ENCODE peak calls at places on chromosomes 6 and 20, in ten cellular contexts. H is activated naive CD4-positive, alpha-beta T cell; M is glutamatergic neuron; G is skeletal muscle cell; D is choroid plexus epithelial cell; O is NCI-H774; A is adrenal gland; K is cardiac muscle cell; T is stimulated activated CD8-positive, alpha-beta memory T cell treated with anti-CD3 and anti-CD28 coated beads, Interleukin-7, amount 100 ng/mL, for 48 hours; J is left ventricle myocardium superior. L is an unnamed sample.

GRCh38 chr6:158559895-158560786 is at the start of gene TMEM181:
- DNase-seq in T (peak), J (peak), D (peak), A (peak), K (peak), G (peak), M (peak), H (peak), O (peak), L (peak)

GRCh38 chr6:132805548-132805947 is 7.1 kb upstream of the SLC18B1 start:
- DNase-seq in D (no peak), T (no peak), A (no peak), J (no peak), K (no peak), H (no peak), O (no peak), M (no peak), G (no peak), L (no peak)

GRCh38 chr6:140071601-140072062 is 697.2 kb upstream of the CITED2 start:
- DNase-seq in A (no peak), T (no peak), J (no peak), O (no peak), H (no peak), K (peak), G (peak), M (no peak), D (peak), L (no peak)

GRCh38 chr6:106167105-106167814 is 81.1 kb downstream of the PRDM1 start:
- DNase-seq in A (no peak), G (no peak), J (no peak), K (no peak), H (no peak), M (no peak), O (no peak), T (no peak), D (no peak), L (no peak)

GRCh38 chr20:50450961-50451752 is 59.0 kb upstream of the PTPN1 start:
- DNase-seq in T (no peak), J (peak), K (peak), H (no peak), O (no peak), M (no peak), A (peak), D (peak), G (peak), L (peak)

GRCh38 chr6:1470040-1470439 is 80.7 kb downstream of the FOXF2 start:
- DNase-seq in H (no peak), M (no peak), T (no peak), J (no peak), G (no peak), D (no peak), K (no peak), O (no peak), A (no peak), L (no peak)

GRCh38 chr6:119090256-119090655 is 11.8 kb upstream of the FAM184A start:
- DNase-seq in G (no peak), T (no peak), M (no peak), H (no peak), J (no peak), A (no peak), D (peak), O (no peak), K (peak), L (peak)

GRCh38 chr6:137975058-137975940 is 108.2 kb downstream of the TNFAIP3 start:
- DNase-seq in H (no peak), D (peak), J (no peak), A (no peak), O (no peak), K (peak), T (no peak), G (no peak), M (no peak), L (no peak)

GRCh38 chr6:27250277-27250954 is 2.9 kb downstream of the PRSS16 start:
- DNase-seq in T (no peak), D (no peak), K (no peak), M (no peak), H (no peak), A (no peak), G (no peak), J (no peak), O (peak), L (peak)

GRCh38 chr6:157150076-157150475 is 173.2 kb downstream of the TMEM242 start:
- DNase-seq in T (no peak), O (no peak), K (peak), A (no peak), M (no peak), J (no peak), D (peak), H (no peak), G (peak), L (no peak)

GRCh38 chr6:14816106-14816864 is 429.6 kb upstream of the JARID2 start:
- DNase-seq in D (no peak), J (no peak), G (no peak), T (no peak), H (no peak), K (peak), O (no peak), M (no peak), A (no peak), L (no peak)

GRCh38 chr6:136920858-136921520 is 1.1 kb upstream of the SLC35D3 start:
- DNase-seq in K (peak), G (no peak), D (peak), H (no peak), T (no peak), J (peak), A (no peak), O (peak), M (peak), L (peak)

GRCh38 chr6:155106456-155107107 is 111.5 kb downstream of the TIAM2 start:
- DNase-seq in M (no peak), O (no peak), J (no peak), D (peak), G (no peak), K (no peak), T (no peak), A (no peak), H (no peak), L (no peak)

GRCh38 chr6:1701668-1702353 is 92.1 kb downstream of the FOXC1 start:
- DNase-seq in A (no peak), K (peak), G (peak), T (no peak), J (no peak), O (no peak), H (no peak), D (peak), M (no peak), L (no peak)

GRCh38 chr6:112325449-112325848 is 21.7 kb upstream of the RFPL4B start:
- DNase-seq in D (peak), T (no peak), K (no peak), A (no peak), G (no peak), O (no peak), J (no peak), M (no peak), H (no peak), L (no peak)

GRCh38 chr20:12358006-12358654 is 440.4 kb downstream of the BTBD3 start:
- DNase-seq in O (no peak), H (no peak), K (peak), T (no peak), M (no peak), A (no peak), G (no peak), D (peak), J (no peak), L (peak)

GRCh38 chr6:27250955-27251671 is 3.6 kb downstream of the PRSS16 start:
- DNase-seq in H (peak), J (peak), G (no peak), M (peak), A (peak), O (peak), T (peak), K (peak), D (peak), L (peak)

GRCh38 chr6:170260686-170261085 is 30.2 kb downstream of the DLL1 start:
- DNase-seq in J (peak), D (no peak), H (no peak), T (no peak), K (no peak), O (peak), M (no peak), G (no peak), A (no peak), L (peak)

GRCh38 chr20:50003253-50003656 is 20.5 kb downstream of the SNAI1 start:
- DNase-seq in O (no peak), G (peak), D (peak), K (peak), J (no peak), H (no peak), A (no peak), T (no peak), M (no peak), L (no peak)

GRCh38 chr6:164068533-164068932 is 654.0 kb downstream of the QKI start:
- DNase-seq in D (no peak), G (no peak), O (no peak), M (no peak), T (no peak), H (no peak), K (no peak), J (no peak), A (no peak), L (no peak)

GRCh38 chr6:142474446-142475289 is 172.9 kb downstream of the ADGRG6 start:
- DNase-seq in G (peak), T (no peak), O (peak), D (peak), M (peak), J (no peak), H (no peak), K (peak), A (no peak), L (peak)

GRCh38 chr6:13398081-13398406 is 69.7 kb upstream of the TBC1D7 start:
- DNase-seq in D (no peak), M (no peak), G (no peak), H (no peak), A (peak), K (no peak), T (no peak), O (no peak), J (no peak), L (no peak)

GRCh38 chr6:132742495-132742894 is 15.2 kb downstream of the VNN2 start:
- DNase-seq in K (peak), A (no peak), T (no peak), J (no peak), H (no peak), D (no peak), G (no peak), M (no peak), O (no peak), L (no peak)

GRCh38 chr6:41974281-41974825 is 32.7 kb upstream of the CCND3 start:
- DNase-seq in H (no peak), A (peak), J (no peak), T (no peak), O (no peak), M (no peak), D (no peak), G (no peak), K (no peak), L (no peak)

GRCh38 chr20:52105045-52105572 is 86.5 kb downstream of the ZFP64 start:
- DNase-seq in M (peak), A (no peak), G (no peak), O (no peak), J (peak), K (peak), H (no peak), T (no peak), D (peak), L (peak)

GRCh38 chr6:116392158-116393032 is 21.6 kb downstream of the DSE start:
- DNase-seq in M (no peak), H (no peak), D (peak), K (peak), A (no peak), T (no peak), G (no peak), J (no peak), O (no peak), L (no peak)

GRCh38 chr6:87923389-87924050 is 124.1 kb upstream of the SPACA1 start:
- DNase-seq in J (no peak), G (no peak), D (no peak), K (no peak), T (no peak), O (no peak), M (no peak), H (no peak), A (no peak), L (no peak)

GRCh38 chr6:84135291-84135690 is 92.2 kb downstream of the CEP162 start:
- DNase-seq in O (no peak), M (no peak), T (no peak), J (no peak), K (no peak), H (no peak), G (no peak), D (no peak), A (no peak), L (no peak)

GRCh38 chr6:168315626-168316025 is 4.0 kb downstream of the DACT2 start:
- DNase-seq in J (no peak), T (no peak), G (no peak), H (no peak), A (no peak), M (no peak), D (no peak), K (no peak), O (no peak), L (no peak)

GRCh38 chr20:56443654-56444540 is 24.5 kb upstream of the RTF2 start:
- DNase-seq in A (no peak), T (no peak), J (peak), K (peak), H (no peak), M (no peak), G (peak), O (no peak), D (no peak), L (peak)

GRCh38 chr6:49549691-49550412 is 616 bp upstream of the C6orf141 start:
- DNase-seq in O (no peak), T (no peak), H (no peak), G (no peak), K (no peak), D (no peak), A (no peak), J (no peak), M (no peak), L (peak)

GRCh38 chr6:85580104-85580877 is 13.4 kb downstream of the SNX14 start:
- DNase-seq in O (no peak), J (no peak), M (no peak), H (no peak), D (peak), T (no peak), K (no peak), A (no peak), G (no peak), L (no peak)

GRCh38 chr6:137271245-137272183 is 52.3 kb upstream of the IFNGR1 start:
- DNase-seq in M (no peak), A (no peak), K (peak), O (peak), J (no peak), D (peak), G (no peak), H (no peak), T (no peak), L (peak)

GRCh38 chr6:36053878-36054277 is 26.3 kb downstream of the MAPK14 start:
- DNase-seq in K (peak), O (no peak), T (no peak), G (no peak), D (no peak), J (no peak), M (no peak), A (no peak), H (no peak), L (no peak)

L was measured in H7.